ENCODE peak calls at places on chromosomes 4 and X, in five cellular contexts. I is NCI-H1105, V is ELF-1, E is RWPE1, R is EH. J is an unnamed sample.

GRCh38 chr4:83556836-83557235 is 20.9 kb downstream of the GPAT3 start:
- DNase-seq in I (no peak), E (no peak), V (no peak), R (no peak), J (no peak)

GRCh38 chrX:63275127-63275526 is 76.0 kb downstream of the SPIN4 start:
- DNase-seq in I (no peak), V (peak), R (peak), E (peak), J (no peak)

GRCh38 chr4:37981425-37981824 is 21.2 kb downstream of the PTTG2 start:
- DNase-seq in V (peak), R (peak), I (no peak), E (no peak), J (no peak)

GRCh38 chr4:37389967-37390580 is 145.5 kb downstream of the NWD2 start:
- DNase-seq in E (peak), I (peak), V (peak), R (peak), J (no peak)

GRCh38 chrX:68249401-68249831 is 183.9 kb downstream of the OPHN1 start:
- DNase-seq in I (no peak), V (no peak), E (no peak), R (no peak), J (no peak)

GRCh38 chrX:142251202-142251601 is 46.1 kb upstream of the MAGEC2 start:
- DNase-seq in E (no peak), R (no peak), I (no peak), V (no peak), J (no peak)

GRCh38 chrX:133849676-133850075 is 135.7 kb downstream of the GPC3 start:
- DNase-seq in V (no peak), R (no peak), E (no peak), I (no peak), J (no peak)

GRCh38 chr4:83009529-83009928 is 1.1 kb downstream of the LIN54 start:
- DNase-seq in V (no peak), E (no peak), I (no peak), R (peak), J (no peak)

GRCh38 chr4:98778206-98778605 is 119.8 kb upstream of the TSPAN5 start:
- DNase-seq in R (peak), I (no peak), V (no peak), E (peak), J (no peak)

GRCh38 chrX:42602136-42602535 is 175.8 kb downstream of the PPP1R2C start:
- DNase-seq in R (no peak), V (no peak), E (no peak), I (no peak), J (no peak)

GRCh38 chrX:70386240-70386639 is 36.9 kb upstream of the GDPD2 start:
- DNase-seq in R (peak), I (no peak), E (no peak), V (no peak), J (no peak)

GRCh38 chr4:188012546-188012945 is 17.0 kb downstream of the ZFP42 start:
- DNase-seq in E (no peak), I (no peak), V (no peak), R (no peak), J (no peak)

GRCh38 chrX:154458116-154458953 is at the start of gene PLXNA3:
- DNase-seq in R (peak), E (peak), V (no peak), I (peak), J (no peak)

GRCh38 chrX:84320606-84321005 is 132.6 kb upstream of the RPS6KA6 start:
- DNase-seq in E (no peak), I (no peak), V (no peak), R (peak), J (no peak)

GRCh38 chrX:42978655-42979379 is 200.9 kb upstream of the PPP1R2C start:
- DNase-seq in E (no peak), R (no peak), I (no peak), V (no peak), J (no peak)

GRCh38 chr4:53119685-53120084 is 246.2 kb downstream of the SCFD2 start:
- DNase-seq in V (peak), E (peak), R (peak), I (no peak), J (no peak)

GRCh38 chr4:53783208-53783859 is 192.0 kb upstream of the LNX1 start:
- DNase-seq in I (no peak), E (no peak), V (no peak), R (no peak), J (no peak)

GRCh38 chrX:39772057-39772832 is 325.5 kb downstream of the BCOR start:
- DNase-seq in R (no peak), E (peak), V (peak), I (no peak), J (no peak)

GRCh38 chrX:74343970-74344622 is 40.1 kb downstream of the ZCCHC13 start:
- DNase-seq in E (peak), I (peak), V (peak), R (peak), J (peak)

GRCh38 chrX:107775000-107775733 is 420 bp downstream of the TSC22D3 start:
- DNase-seq in I (no peak), R (no peak), E (no peak), V (no peak), J (no peak)

GRCh38 chr4:41746440-41747229 is 1.9 kb downstream of the PHOX2B start:
- DNase-seq in I (no peak), E (no peak), R (no peak), V (no peak), J (no peak)

GRCh38 chrX:78673256-78673655 is 14.1 kb upstream of the RTL3 start:
- DNase-seq in E (no peak), I (no peak), V (no peak), R (no peak), J (no peak)

GRCh38 chr4:88063634-88064296 is 56.3 kb downstream of the PKD2 start:
- DNase-seq in I (no peak), V (no peak), R (no peak), E (no peak), J (no peak)

GRCh38 chr4:105765690-105766407 is 57.3 kb downstream of the GSTCD start:
- DNase-seq in E (peak), V (peak), I (no peak), R (peak), J (no peak)

GRCh38 chr4:168453146-168453545 is 27.1 kb downstream of the DDX60L start:
- DNase-seq in E (no peak), R (no peak), V (no peak), I (peak), J (no peak)

GRCh38 chrX:153733651-153734240 is 9.1 kb downstream of the ABCD1 start:
- DNase-seq in V (no peak), R (no peak), E (no peak), I (no peak), J (no peak)

GRCh38 chrX:103817502-103817901 is 14.6 kb downstream of the RAB9B start:
- DNase-seq in I (peak), E (peak), R (peak), V (no peak), J (no peak)

GRCh38 chr4:150694438-150694837 is 112.5 kb downstream of the MAB21L2 start:
- DNase-seq in E (no peak), V (no peak), R (no peak), I (no peak), J (no peak)

GRCh38 chr4:113646456-113646809 is 115.1 kb downstream of the CAMK2D start:
- DNase-seq in I (no peak), R (peak), V (peak), E (peak), J (no peak)

J was measured in DMS79.